ENCODE peak calls at places on chromosomes 2 and 18, in ten cellular contexts. P, H, S, W, U, D, O, J, A and B are unnamed samples.
A peak's percentile ranks its signal among the peaks of the same experiment; 100 is the strongest.

GRCh38 chr2:88059979-88060906 is 4.7 kb upstream of the KRCC1 start:
- DNase-seq in P (peak; percentile 31), H (peak; percentile 39), S (no peak), W (no peak), U (no peak), D (no peak), O (peak; percentile 52), J (no peak), A (peak; percentile 55), B (no peak)

GRCh38 chr2:82539222-82539621 is 1919.9 kb downstream of the SUCLG1 start:
- DNase-seq in P (no peak), H (no peak), S (no peak), W (no peak), U (no peak), D (no peak), O (no peak), J (no peak), A (no peak), B (no peak)

GRCh38 chr2:176553685-176554106 is 284.5 kb downstream of the MTX2 start:
- DNase-seq in P (peak; percentile 1), H (peak; percentile 71), S (peak; percentile 66), W (peak; percentile 49), U (peak; percentile 68), D (peak; percentile 61), O (peak; percentile 38), J (peak; percentile 74), A (peak; percentile 68), B (no peak)

GRCh38 chr2:177645241-177645640 is 252.7 kb downstream of the AGPS start:
- DNase-seq in P (no peak), H (no peak), S (no peak), W (no peak), U (no peak), D (no peak), O (no peak), J (no peak), A (no peak), B (no peak)

GRCh38 chr2:120150040-120150482 is 73.1 kb downstream of the TMEM185B start:
- DNase-seq in P (peak; percentile 3), H (no peak), S (no peak), W (no peak), U (no peak), D (no peak), O (peak; percentile 20), J (no peak), A (no peak), B (no peak)

GRCh38 chr2:146451972-146452371 is 1392.9 kb upstream of the ACVR2A start:
- DNase-seq in P (no peak), H (no peak), S (no peak), W (no peak), U (no peak), D (no peak), O (no peak), J (no peak), A (no peak), B (no peak)

GRCh38 chr2:120990451-120990871 is 254.8 kb downstream of the GLI2 start:
- DNase-seq in P (no peak), H (no peak), S (no peak), W (no peak), U (no peak), D (no peak), O (no peak), J (no peak), A (peak; percentile 35), B (peak; percentile 77)

GRCh38 chr2:29213871-29214341 is 98.7 kb downstream of the CLIP4 start:
- DNase-seq in P (peak; percentile 43), H (no peak), S (no peak), W (no peak), U (no peak), D (no peak), O (no peak), J (no peak), A (no peak), B (no peak)

GRCh38 chr18:78716581-78716980 is 263.0 kb upstream of the SALL3 start:
- DNase-seq in P (no peak), H (no peak), S (no peak), W (no peak), U (no peak), D (no peak), O (no peak), J (no peak), A (no peak), B (peak; percentile 81)

GRCh38 chr2:240655931-240656886 is 26.5 kb downstream of the AQP12B start:
- DNase-seq in P (peak; percentile 49), H (peak; percentile 16), S (no peak), W (no peak), U (no peak), D (no peak), O (peak; percentile 39), J (no peak), A (no peak), B (no peak)

GRCh38 chr2:117856415-117857210 is 42.1 kb downstream of the DDX18 start:
- DNase-seq in P (peak; percentile 96), H (peak; percentile 92), S (no peak), W (no peak), U (no peak), D (no peak), O (peak; percentile 98), J (peak; percentile 21), A (peak; percentile 91), B (no peak)

GRCh38 chr2:36871068-36871707 is 95.1 kb downstream of the STRN start:
- DNase-seq in P (no peak), H (no peak), S (no peak), W (no peak), U (no peak), D (no peak), O (no peak), J (no peak), A (no peak), B (no peak)

GRCh38 chr2:149490296-149490695 is 97.3 kb downstream of the MMADHC start:
- DNase-seq in P (no peak), H (peak; percentile 12), S (no peak), W (no peak), U (no peak), D (no peak), O (no peak), J (no peak), A (peak; percentile 12), B (no peak)

GRCh38 chr2:204950695-204951094 is 405.4 kb downstream of the PARD3B start:
- DNase-seq in P (peak; percentile 62), H (peak; percentile 53), S (no peak), W (no peak), U (no peak), D (no peak), O (peak; percentile 48), J (no peak), A (no peak), B (no peak)

GRCh38 chr2:199160677-199161465 is 296.9 kb downstream of the SATB2 start:
- DNase-seq in P (peak; percentile 89), H (peak; percentile 78), S (no peak), W (no peak), U (no peak), D (no peak), O (peak; percentile 80), J (peak; percentile 27), A (peak; percentile 48), B (no peak)

GRCh38 chr2:190267302-190267701 is 52.3 kb downstream of the HIBCH start:
- DNase-seq in P (peak; percentile 92), H (peak; percentile 81), S (no peak), W (no peak), U (no peak), D (no peak), O (peak; percentile 89), J (peak; percentile 47), A (peak; percentile 71), B (no peak)

GRCh38 chr18:56009451-56009850 is 421.5 kb upstream of the TCF4 start:
- DNase-seq in P (no peak), H (no peak), S (no peak), W (no peak), U (no peak), D (no peak), O (no peak), J (no peak), A (no peak), B (no peak)

GRCh38 chr2:241226723-241227634 is 38.5 kb downstream of the ANO7 start:
- DNase-seq in P (peak; percentile 15), H (no peak), S (peak; percentile 39), W (no peak), U (no peak), D (no peak), O (no peak), J (no peak), A (no peak), B (peak; percentile 79)

GRCh38 chr18:46856975-46857374 is 60.3 kb downstream of the PIAS2 start:
- DNase-seq in P (no peak), H (no peak), S (no peak), W (no peak), U (no peak), D (no peak), O (no peak), J (no peak), A (no peak), B (no peak)
- TF ChIP-seq CTCF in P (no peak), H (peak; percentile 10), S (no peak), W (no peak), U (no peak), D (no peak), O (no peak), J (no peak), A (no peak), B (peak; percentile 26)

GRCh38 chr18:39959839-39960238 is 1995.2 kb upstream of the PIK3C3 start:
- DNase-seq in P (no peak), H (peak; percentile 40), S (no peak), W (no peak), U (no peak), D (no peak), O (peak; percentile 19), J (no peak), A (peak; percentile 42), B (no peak)
- TF ChIP-seq CTCF in P (no peak), H (no peak), S (no peak), W (no peak), U (no peak), D (no peak), O (no peak), J (no peak), A (no peak), B (no peak)

GRCh38 chr18:36811430-36811829 is 17.4 kb downstream of the TPGS2 start:
- DNase-seq in P (peak; percentile 35), H (no peak), S (no peak), W (no peak), U (no peak), D (no peak), O (no peak), J (no peak), A (no peak), B (no peak)
- TF ChIP-seq CTCF in P (no peak), H (no peak), S (no peak), W (no peak), U (no peak), D (no peak), O (no peak), J (no peak), A (no peak), B (no peak)

GRCh38 chr2:193580176-193580950 is 1385.6 kb upstream of the TMEFF2 start:
- DNase-seq in P (no peak), H (no peak), S (no peak), W (no peak), U (no peak), D (no peak), O (no peak), J (no peak), A (no peak), B (no peak)

GRCh38 chr2:193581807-193582206 is 1387.1 kb upstream of the TMEFF2 start:
- DNase-seq in P (no peak), H (no peak), S (no peak), W (no peak), U (no peak), D (no peak), O (no peak), J (no peak), A (no peak), B (no peak)

GRCh38 chr2:193584001-193584400 is 1389.3 kb upstream of the TMEFF2 start:
- DNase-seq in P (peak; percentile 0), H (peak; percentile 32), S (no peak), W (no peak), U (no peak), D (no peak), O (peak; percentile 55), J (peak; percentile 45), A (peak; percentile 28), B (no peak)

GRCh38 chr2:193584522-193584938 is 1389.8 kb upstream of the TMEFF2 start:
- DNase-seq in P (peak; percentile 1), H (peak; percentile 52), S (no peak), W (no peak), U (no peak), D (no peak), O (peak; percentile 65), J (peak; percentile 15), A (peak; percentile 40), B (no peak)
- TF ChIP-seq CTCF in P (no peak), H (peak; percentile 58), S (no peak), W (no peak), U (peak; percentile 28), D (no peak), O (peak; percentile 58), J (peak; percentile 52), A (peak; percentile 53), B (peak; percentile 65)